ENCODE peak calls at places on chromosomes 7 and 10, in four cellular contexts. One of them, this sample, is unnamed.

GRCh38 chr10:50286517-50286916 is 35.2 kb upstream of the ASAH2 start:
- DNase-seq in B cell: no peak
- DNase-seq in ascending aorta: no peak
- DNase-seq in uterus: no peak
- DNase-seq in this sample: no peak

GRCh38 chr10:71575446-71575845 is 144.1 kb downstream of the C10orf105 start:
- DNase-seq in B cell: no peak
- DNase-seq in uterus: no peak
- DNase-seq in ascending aorta: no peak
- DNase-seq in this sample: no peak

GRCh38 chr10:62306663-62307062 is 38.0 kb upstream of the RTKN2 start:
- DNase-seq in B cell: no peak
- DNase-seq in uterus: no peak
- DNase-seq in ascending aorta: no peak
- DNase-seq in this sample: no peak

GRCh38 chr10:12846718-12847117 is 154.8 kb downstream of the CCDC3 start:
- DNase-seq in ascending aorta: no peak
- DNase-seq in B cell: no peak
- DNase-seq in uterus: peak
- DNase-seq in this sample: no peak

GRCh38 chr7:101945034-101945758 is 127.8 kb downstream of the CUX1 start:
- DNase-seq in B cell: no peak
- DNase-seq in ascending aorta: no peak
- DNase-seq in uterus: peak
- DNase-seq in this sample: no peak

GRCh38 chr10:35016009-35016408 is 74.1 kb downstream of the CUL2 start:
- DNase-seq in B cell: no peak
- DNase-seq in uterus: no peak
- DNase-seq in ascending aorta: no peak
- DNase-seq in this sample: no peak

GRCh38 chr10:59126992-59127391 is 49.5 kb upstream of the PHYHIPL start:
- DNase-seq in uterus: no peak
- DNase-seq in ascending aorta: no peak
- DNase-seq in B cell: no peak
- DNase-seq in this sample: no peak

GRCh38 chr7:84187087-84187805 is 7.3 kb downstream of the SEMA3A start:
- DNase-seq in uterus: no peak
- DNase-seq in ascending aorta: no peak
- DNase-seq in B cell: no peak
- DNase-seq in this sample: no peak

GRCh38 chr7:47380325-47381131 is 201.4 kb downstream of the TNS3 start:
- DNase-seq in B cell: no peak
- DNase-seq in uterus: no peak
- DNase-seq in ascending aorta: no peak
- DNase-seq in this sample: no peak

GRCh38 chr7:102439963-102440795 is 6.8 kb downstream of the ORAI2 start:
- DNase-seq in uterus: peak
- DNase-seq in ascending aorta: no peak
- DNase-seq in B cell: no peak
- DNase-seq in this sample: no peak

GRCh38 chr10:105262666-105263065 is 621.6 kb downstream of the SORCS3 start:
- DNase-seq in uterus: no peak
- DNase-seq in B cell: no peak
- DNase-seq in ascending aorta: no peak
- DNase-seq in this sample: no peak

GRCh38 chr7:3063016-3063753 is 19.5 kb upstream of the CARD11 start:
- DNase-seq in B cell: no peak
- DNase-seq in uterus: no peak
- DNase-seq in ascending aorta: no peak
- DNase-seq in this sample: no peak

GRCh38 chr10:98423691-98424120 is 8.7 kb upstream of the PYROXD2 start:
- DNase-seq in ascending aorta: peak
- DNase-seq in B cell: no peak
- DNase-seq in uterus: no peak
- DNase-seq in this sample: no peak

GRCh38 chr7:92644406-92645113 is 54.4 kb upstream of the FAM133B start:
- DNase-seq in B cell: no peak
- DNase-seq in ascending aorta: no peak
- DNase-seq in uterus: no peak
- DNase-seq in this sample: no peak

GRCh38 chr10:6580279-6581029 is 378 bp upstream of the PRKCQ start:
- DNase-seq in uterus: peak
- DNase-seq in B cell: peak
- DNase-seq in ascending aorta: no peak
- DNase-seq in this sample: no peak

GRCh38 chr10:114541081-114541833 is 116.8 kb downstream of the ABLIM1 start:
- DNase-seq in B cell: no peak
- DNase-seq in uterus: peak
- DNase-seq in ascending aorta: peak
- DNase-seq in this sample: peak

GRCh38 chr10:29386347-29386999 is 97.6 kb downstream of the LYZL1 start:
- DNase-seq in uterus: no peak
- DNase-seq in ascending aorta: no peak
- DNase-seq in B cell: peak
- DNase-seq in this sample: no peak

GRCh38 chr10:16586358-16587138 is 64.9 kb upstream of the C1QL3 start:
- DNase-seq in ascending aorta: no peak
- DNase-seq in B cell: no peak
- DNase-seq in uterus: no peak
- DNase-seq in this sample: no peak

GRCh38 chr7:7764515-7765138 is 46.2 kb upstream of the RPA3 start:
- DNase-seq in ascending aorta: no peak
- DNase-seq in uterus: no peak
- DNase-seq in B cell: no peak
- DNase-seq in this sample: no peak

GRCh38 chr10:63699785-63700184 is 178.6 kb downstream of the REEP3 start:
- DNase-seq in ascending aorta: peak
- DNase-seq in B cell: no peak
- DNase-seq in uterus: peak
- DNase-seq in this sample: no peak

GRCh38 chr7:113394856-113395255 is 276.5 kb upstream of the SMIM30 start:
- DNase-seq in B cell: no peak
- DNase-seq in ascending aorta: no peak
- DNase-seq in uterus: no peak
- DNase-seq in this sample: no peak

GRCh38 chr7:28389504-28390385 is 22.6 kb upstream of the CREB5 start:
- DNase-seq in ascending aorta: no peak
- DNase-seq in uterus: no peak
- DNase-seq in B cell: no peak
- DNase-seq in this sample: no peak

GRCh38 chr7:40579401-40579800 is 444.6 kb downstream of the SUGCT start:
- DNase-seq in ascending aorta: no peak
- DNase-seq in uterus: no peak
- DNase-seq in B cell: no peak
- DNase-seq in this sample: no peak

GRCh38 chr7:4043988-4044387 is 638.1 kb upstream of the FOXK1 start:
- DNase-seq in uterus: no peak
- DNase-seq in ascending aorta: no peak
- DNase-seq in B cell: no peak
- DNase-seq in this sample: no peak

GRCh38 chr7:120400806-120401455 is 128.0 kb downstream of the KCND2 start:
- DNase-seq in B cell: no peak
- DNase-seq in uterus: no peak
- DNase-seq in ascending aorta: no peak
- DNase-seq in this sample: no peak

GRCh38 chr10:127163632-127164031 is 32.8 kb downstream of the INSYN2A start:
- DNase-seq in ascending aorta: no peak
- DNase-seq in B cell: no peak
- DNase-seq in uterus: no peak
- DNase-seq in this sample: no peak

GRCh38 chr7:141300816-141301215 is 227.0 kb downstream of the TMEM178B start:
- DNase-seq in uterus: no peak
- DNase-seq in ascending aorta: no peak
- DNase-seq in B cell: no peak
- DNase-seq in this sample: no peak

GRCh38 chr10:48470115-48470892 is 134.6 kb downstream of the ARHGAP22 start:
- DNase-seq in uterus: peak
- DNase-seq in ascending aorta: peak
- DNase-seq in B cell: no peak
- DNase-seq in this sample: no peak

GRCh38 chr10:32190890-32191491 is 134.8 kb upstream of the KIF5B start:
- DNase-seq in B cell: peak
- DNase-seq in uterus: no peak
- DNase-seq in ascending aorta: no peak
- DNase-seq in this sample: no peak

GRCh38 chr10:21352886-21353285 is 172.6 kb downstream of the SKIDA1 start:
- DNase-seq in B cell: no peak
- DNase-seq in uterus: no peak
- DNase-seq in ascending aorta: no peak
- DNase-seq in this sample: no peak

GRCh38 chr10:48731654-48732053 is 47.0 kb downstream of the WDFY4 start:
- DNase-seq in ascending aorta: no peak
- DNase-seq in B cell: no peak
- DNase-seq in uterus: no peak
- DNase-seq in this sample: peak

GRCh38 chr10:80537086-80537704 is 507 bp upstream of the SH2D4B start:
- DNase-seq in B cell: no peak
- DNase-seq in ascending aorta: no peak
- DNase-seq in uterus: no peak
- DNase-seq in this sample: no peak

GRCh38 chr10:80536361-80536835 is 1.3 kb upstream of the SH2D4B start:
- DNase-seq in ascending aorta: no peak
- DNase-seq in uterus: no peak
- DNase-seq in B cell: no peak
- DNase-seq in this sample: peak

GRCh38 chr10:80537705-80538480 is at the start of gene SH2D4B:
- DNase-seq in ascending aorta: no peak
- DNase-seq in B cell: no peak
- DNase-seq in uterus: no peak
- DNase-seq in this sample: peak

GRCh38 chr10:80538481-80539185 is 931 bp downstream of the SH2D4B start:
- DNase-seq in ascending aorta: no peak
- DNase-seq in B cell: no peak
- DNase-seq in uterus: no peak
- DNase-seq in this sample: no peak

DNA sequence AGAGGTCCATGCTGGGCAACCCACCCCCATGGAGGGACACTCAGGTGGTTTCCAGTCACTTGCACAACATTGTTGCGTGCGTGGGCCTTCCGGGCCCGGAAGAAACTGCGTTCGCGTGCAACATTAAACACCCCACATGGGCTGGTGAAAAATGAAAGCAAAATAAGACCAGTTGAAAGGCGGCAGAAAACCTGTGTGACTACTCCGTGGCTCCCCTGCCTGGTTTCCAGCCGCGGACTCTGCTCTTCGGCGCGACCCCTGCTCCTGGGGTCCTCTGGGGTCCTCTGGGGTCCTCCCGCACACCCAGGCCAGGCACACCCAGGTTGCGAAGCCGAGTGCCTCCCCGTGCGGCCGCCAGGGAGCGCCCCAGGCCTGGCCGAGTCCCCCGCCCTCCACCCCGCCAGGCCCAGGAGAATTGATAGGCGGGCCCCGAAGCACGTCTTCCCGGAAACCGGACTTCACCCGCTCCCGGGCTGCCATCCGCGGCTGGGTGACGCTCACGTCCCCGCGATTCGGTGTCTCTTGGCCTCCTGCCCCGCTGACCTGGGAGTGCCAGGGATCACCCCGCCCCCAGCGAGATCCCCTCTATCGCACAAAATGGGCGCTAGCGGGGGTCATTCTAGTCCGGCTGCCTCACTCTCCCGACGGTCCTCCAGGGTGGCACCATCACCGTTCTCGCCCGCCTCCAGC is 1.9 kb upstream of the SH2D4B start:
- DNase-seq in ascending aorta: peak
- DNase-seq in uterus: no peak
- DNase-seq in B cell: peak
- DNase-seq in this sample: peak
- TF ChIP-seq CTCF in ascending aorta: peak
- TF ChIP-seq CTCF in uterus: peak
- TF ChIP-seq CTCF in B cell: peak
- TF ChIP-seq CTCF in this sample: peak

GRCh38 chr10:14244147-14244546 is 86.6 kb downstream of the FRMD4A start:
- DNase-seq in uterus: no peak
- DNase-seq in ascending aorta: no peak
- DNase-seq in B cell: no peak
- DNase-seq in this sample: no peak
- TF ChIP-seq CTCF in uterus: no peak
- TF ChIP-seq CTCF in ascending aorta: no peak
- TF ChIP-seq CTCF in B cell: no peak
- TF ChIP-seq CTCF in this sample: no peak

GRCh38 chr7:35802649-35803048 is 1.8 kb downstream of the SEPTIN7 start:
- DNase-seq in ascending aorta: no peak
- DNase-seq in uterus: no peak
- DNase-seq in B cell: no peak
- DNase-seq in this sample: no peak

GRCh38 chr7:35799846-35800717 is 775 bp upstream of the SEPTIN7 start:
- DNase-seq in ascending aorta: peak
- DNase-seq in B cell: peak
- DNase-seq in uterus: peak
- DNase-seq in this sample: no peak

GRCh38 chr7:35801392-35802101 is 690 bp downstream of the SEPTIN7 start:
- DNase-seq in B cell: peak
- DNase-seq in ascending aorta: peak
- DNase-seq in uterus: peak
- DNase-seq in this sample: no peak

GRCh38 chr7:35802102-35802466 is 1.2 kb downstream of the SEPTIN7 start:
- DNase-seq in uterus: no peak
- DNase-seq in B cell: no peak
- DNase-seq in ascending aorta: no peak
- DNase-seq in this sample: no peak

DNA sequence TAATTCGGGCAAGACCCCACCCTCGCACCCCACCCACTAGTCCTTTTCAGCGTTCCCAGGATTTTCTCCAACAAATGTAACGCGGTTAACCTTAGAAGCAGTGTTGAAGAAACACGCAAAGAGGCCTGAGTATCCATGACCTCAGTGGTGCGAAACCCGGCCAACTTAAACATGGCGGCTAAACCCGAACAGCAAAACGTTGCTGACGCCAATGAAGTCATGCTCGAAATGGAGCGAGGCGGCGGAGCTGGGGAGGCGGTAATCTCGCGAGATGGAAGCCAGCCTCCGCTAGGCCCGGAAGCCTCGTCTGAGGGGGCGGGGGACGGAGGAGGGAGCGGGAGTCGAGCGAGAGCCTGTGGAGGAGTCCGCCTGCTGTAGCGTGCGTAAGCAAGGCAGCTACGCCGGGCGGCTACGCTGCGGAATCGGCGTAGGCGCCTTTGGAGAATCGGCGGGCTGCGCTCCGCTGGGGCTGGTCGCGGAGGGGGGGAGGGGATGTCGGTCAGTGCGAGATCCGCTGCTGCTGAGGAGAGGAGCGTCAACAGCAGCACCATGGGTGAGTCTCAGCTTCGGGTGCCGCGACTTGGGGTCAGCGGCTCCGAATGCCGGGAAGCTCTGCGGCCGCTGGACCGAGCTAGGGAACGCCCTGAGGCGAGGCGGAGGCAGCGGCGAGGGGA is at the start of gene SEPTIN7:
- DNase-seq in ascending aorta: peak
- DNase-seq in B cell: peak
- DNase-seq in uterus: peak
- DNase-seq in this sample: peak
- TF ChIP-seq CTCF in ascending aorta: no peak
- TF ChIP-seq CTCF in B cell: no peak
- TF ChIP-seq CTCF in uterus: no peak
- TF ChIP-seq CTCF in this sample: no peak

GRCh38 chr7:131518626-131519025 is 37.8 kb downstream of the PODXL start:
- DNase-seq in B cell: no peak
- DNase-seq in uterus: no peak
- DNase-seq in ascending aorta: peak
- DNase-seq in this sample: no peak
- TF ChIP-seq CTCF in B cell: no peak
- TF ChIP-seq CTCF in uterus: no peak
- TF ChIP-seq CTCF in ascending aorta: no peak
- TF ChIP-seq CTCF in this sample: no peak

This sample was measured in vagina.